ENCODE peak calls at places on chromosome 21, in nine cellular contexts. One of them, this sample, is unnamed. For H3K4me1, the result is how much of the 10 kb centered on the place peaks cover.

GRCh38 chr21:35375115-35375514 is 326.0 kb upstream of the RUNX1 start:
- DNase-seq in colonic mucosa: no peak
- DNase-seq in mucosa of descending colon: no peak
- DNase-seq in lower lobe of right lung: no peak
- DNase-seq in heart right ventricle: no peak
- DNase-seq in SJSA1: no peak
- DNase-seq in A549: no peak
- DNase-seq in body of pancreas: no peak
- DNase-seq in endothelial cell of umbilical vein: peak
- DNase-seq in this sample: no peak

GRCh38 chr21:34582506-34583150 is 32.3 kb downstream of the RCAN1 start:
- DNase-seq in colonic mucosa: peak
- DNase-seq in mucosa of descending colon: no peak
- DNase-seq in lower lobe of right lung: no peak
- DNase-seq in heart right ventricle: peak
- DNase-seq in SJSA1: peak
- DNase-seq in A549: peak
- DNase-seq in body of pancreas: no peak
- DNase-seq in endothelial cell of umbilical vein: peak
- DNase-seq in this sample: no peak

GRCh38 chr21:33419538-33420123 is 16.4 kb downstream of the IFNGR2 start:
- DNase-seq in colonic mucosa: no peak
- DNase-seq in mucosa of descending colon: no peak
- DNase-seq in lower lobe of right lung: peak
- DNase-seq in heart right ventricle: no peak
- DNase-seq in SJSA1: no peak
- DNase-seq in A549: peak
- DNase-seq in body of pancreas: no peak
- DNase-seq in endothelial cell of umbilical vein: peak
- DNase-seq in this sample: no peak

GRCh38 chr21:46605759-46606426 is 1.0 kb upstream of the S100B start:
- DNase-seq in colonic mucosa: no peak
- DNase-seq in mucosa of descending colon: peak
- DNase-seq in lower lobe of right lung: peak
- DNase-seq in heart right ventricle: peak
- DNase-seq in SJSA1: no peak
- DNase-seq in A549: no peak
- DNase-seq in body of pancreas: peak
- DNase-seq in endothelial cell of umbilical vein: no peak
- DNase-seq in this sample: no peak

GRCh38 chr21:38525454-38525853 is 27.2 kb upstream of the ERG start:
- DNase-seq in colonic mucosa: no peak
- DNase-seq in mucosa of descending colon: no peak
- DNase-seq in lower lobe of right lung: no peak
- DNase-seq in heart right ventricle: no peak
- DNase-seq in SJSA1: no peak
- DNase-seq in A549: no peak
- DNase-seq in body of pancreas: no peak
- DNase-seq in endothelial cell of umbilical vein: no peak
- DNase-seq in this sample: no peak

GRCh38 chr21:46168659-46169386 is 13.4 kb upstream of the FTCD start:
- DNase-seq in colonic mucosa: peak
- DNase-seq in mucosa of descending colon: no peak
- DNase-seq in lower lobe of right lung: no peak
- DNase-seq in heart right ventricle: no peak
- DNase-seq in SJSA1: no peak
- DNase-seq in A549: no peak
- DNase-seq in body of pancreas: no peak
- DNase-seq in endothelial cell of umbilical vein: no peak
- DNase-seq in this sample: no peak

GRCh38 chr21:18970941-18971340 is 567.4 kb upstream of the TMPRSS15 start:
- DNase-seq in colonic mucosa: no peak
- DNase-seq in mucosa of descending colon: no peak
- DNase-seq in lower lobe of right lung: no peak
- DNase-seq in heart right ventricle: no peak
- DNase-seq in SJSA1: no peak
- DNase-seq in A549: no peak
- DNase-seq in body of pancreas: no peak
- DNase-seq in endothelial cell of umbilical vein: no peak
- DNase-seq in this sample: no peak

GRCh38 chr21:38683222-38683621 is 122.5 kb upstream of the ETS2 start:
- DNase-seq in colonic mucosa: no peak
- DNase-seq in mucosa of descending colon: no peak
- DNase-seq in lower lobe of right lung: no peak
- DNase-seq in heart right ventricle: no peak
- DNase-seq in SJSA1: no peak
- DNase-seq in A549: no peak
- DNase-seq in body of pancreas: no peak
- DNase-seq in endothelial cell of umbilical vein: no peak
- DNase-seq in this sample: no peak

GRCh38 chr21:25963186-25963585 is 207.4 kb downstream of the APP start:
- DNase-seq in colonic mucosa: peak
- DNase-seq in mucosa of descending colon: no peak
- DNase-seq in lower lobe of right lung: no peak
- DNase-seq in heart right ventricle: no peak
- DNase-seq in SJSA1: peak
- DNase-seq in A549: peak
- DNase-seq in body of pancreas: peak
- DNase-seq in endothelial cell of umbilical vein: peak
- DNase-seq in this sample: no peak

GRCh38 chr21:14383596-14384210 is 757 bp upstream of the HSPA13 start:
- DNase-seq in colonic mucosa: no peak
- DNase-seq in mucosa of descending colon: no peak
- DNase-seq in lower lobe of right lung: no peak
- DNase-seq in heart right ventricle: no peak
- DNase-seq in SJSA1: no peak
- DNase-seq in A549: peak
- DNase-seq in body of pancreas: no peak
- DNase-seq in endothelial cell of umbilical vein: no peak
- DNase-seq in this sample: peak

DNA sequence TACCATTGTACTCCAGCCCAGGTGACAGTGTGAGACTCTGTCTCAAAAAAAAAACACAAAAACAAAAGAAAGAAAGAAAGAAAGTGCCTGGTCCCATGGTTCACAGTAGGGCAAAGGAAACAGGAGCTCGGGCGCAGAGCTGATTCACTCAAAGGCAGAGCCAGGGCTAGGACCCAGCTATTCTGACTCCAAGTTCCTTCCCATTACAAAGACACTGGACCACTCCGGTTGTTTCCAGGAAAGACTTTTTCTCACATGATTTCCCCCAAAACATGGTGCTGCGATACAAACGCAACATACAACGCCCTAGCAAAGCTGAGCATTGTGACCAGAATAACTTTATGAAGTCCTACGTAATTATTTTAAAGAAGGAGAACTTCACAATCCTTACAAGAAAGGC is 10.7 kb downstream of the ABCG1 start:
- DNase-seq in colonic mucosa: no peak
- DNase-seq in mucosa of descending colon: no peak
- DNase-seq in lower lobe of right lung: peak
- DNase-seq in heart right ventricle: no peak
- DNase-seq in SJSA1: no peak
- DNase-seq in A549: no peak
- DNase-seq in body of pancreas: no peak
- DNase-seq in endothelial cell of umbilical vein: peak
- DNase-seq in this sample: no peak
- H3K4me1 ChIP-seq in colonic mucosa: under half
- H3K4me1 ChIP-seq in mucosa of descending colon: half or more
- H3K4me1 ChIP-seq in lower lobe of right lung: half or more
- H3K4me1 ChIP-seq in heart right ventricle: half or more
- H3K4me1 ChIP-seq in SJSA1: under half
- H3K4me1 ChIP-seq in A549: under half
- H3K4me1 ChIP-seq in body of pancreas: under half
- H3K4me1 ChIP-seq in endothelial cell of umbilical vein: under half
- H3K4me1 ChIP-seq in this sample: under half

GRCh38 chr21:44869860-44870747 is 3.4 kb downstream of the PTTG1IP start:
- DNase-seq in colonic mucosa: no peak
- DNase-seq in mucosa of descending colon: no peak
- DNase-seq in lower lobe of right lung: no peak
- DNase-seq in heart right ventricle: peak
- DNase-seq in SJSA1: peak
- DNase-seq in A549: peak
- DNase-seq in body of pancreas: peak
- DNase-seq in endothelial cell of umbilical vein: peak
- DNase-seq in this sample: peak
- H3K4me1 ChIP-seq in colonic mucosa: under half
- H3K4me1 ChIP-seq in mucosa of descending colon: under half
- H3K4me1 ChIP-seq in lower lobe of right lung: half or more
- H3K4me1 ChIP-seq in heart right ventricle: half or more
- H3K4me1 ChIP-seq in SJSA1: half or more
- H3K4me1 ChIP-seq in A549: half or more
- H3K4me1 ChIP-seq in body of pancreas: half or more
- H3K4me1 ChIP-seq in endothelial cell of umbilical vein: half or more
- H3K4me1 ChIP-seq in this sample: half or more

DNA sequence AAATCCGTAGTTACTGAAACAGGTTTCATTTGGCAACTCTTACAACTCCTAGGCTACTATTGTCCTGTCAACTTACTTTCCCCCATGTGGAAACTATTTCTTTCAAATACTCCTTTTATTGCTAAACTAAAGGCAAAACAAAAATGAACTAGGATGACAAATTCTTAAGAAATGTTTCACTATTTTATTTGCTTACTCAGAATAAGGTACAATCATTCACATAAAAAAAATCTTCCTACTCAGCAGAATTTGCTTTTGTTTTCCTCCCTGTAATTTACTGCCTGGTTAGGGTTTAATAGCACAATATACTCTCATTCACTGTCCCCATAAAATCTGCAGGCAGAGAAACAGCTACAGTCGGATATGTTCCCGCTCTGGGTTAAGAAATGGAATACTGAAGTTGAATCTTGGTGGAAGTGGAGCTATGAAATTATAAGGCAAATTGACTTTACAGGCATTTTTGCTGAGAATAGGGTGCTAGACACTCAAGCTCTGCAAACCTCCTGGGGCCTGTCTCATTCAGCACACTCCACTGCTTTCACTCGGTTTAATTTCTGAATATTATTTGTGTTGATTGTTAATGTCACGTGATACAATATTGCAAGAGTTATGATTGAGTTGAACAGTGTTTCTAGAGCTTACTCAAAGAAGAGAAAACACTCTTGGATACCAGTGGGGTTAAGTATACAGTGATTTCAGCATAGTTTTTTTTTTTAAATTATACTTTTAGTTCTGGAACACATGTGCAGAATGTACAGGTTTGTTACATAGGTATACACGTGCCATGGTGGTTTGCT is 49.9 kb downstream of the C21orf91 start:
- DNase-seq in colonic mucosa: no peak
- DNase-seq in mucosa of descending colon: no peak
- DNase-seq in lower lobe of right lung: no peak
- DNase-seq in heart right ventricle: no peak
- DNase-seq in SJSA1: peak
- DNase-seq in A549: no peak
- DNase-seq in body of pancreas: no peak
- DNase-seq in endothelial cell of umbilical vein: no peak
- DNase-seq in this sample: no peak
- H3K4me1 ChIP-seq in colonic mucosa: under half
- H3K4me1 ChIP-seq in mucosa of descending colon: under half
- H3K4me1 ChIP-seq in lower lobe of right lung: under half
- H3K4me1 ChIP-seq in heart right ventricle: under half
- H3K4me1 ChIP-seq in SJSA1: under half
- H3K4me1 ChIP-seq in A549: under half
- H3K4me1 ChIP-seq in body of pancreas: under half
- H3K4me1 ChIP-seq in endothelial cell of umbilical vein: under half
- H3K4me1 ChIP-seq in this sample: under half

GRCh38 chr21:29306920-29307319 is 8.2 kb downstream of the BACH1 start:
- DNase-seq in colonic mucosa: no peak
- DNase-seq in mucosa of descending colon: no peak
- DNase-seq in lower lobe of right lung: no peak
- DNase-seq in heart right ventricle: no peak
- DNase-seq in SJSA1: no peak
- DNase-seq in A549: no peak
- DNase-seq in body of pancreas: no peak
- DNase-seq in endothelial cell of umbilical vein: no peak
- DNase-seq in this sample: no peak
- H3K4me1 ChIP-seq in colonic mucosa: under half
- H3K4me1 ChIP-seq in mucosa of descending colon: under half
- H3K4me1 ChIP-seq in lower lobe of right lung: half or more
- H3K4me1 ChIP-seq in heart right ventricle: under half
- H3K4me1 ChIP-seq in SJSA1: half or more
- H3K4me1 ChIP-seq in A549: under half
- H3K4me1 ChIP-seq in body of pancreas: half or more
- H3K4me1 ChIP-seq in endothelial cell of umbilical vein: under half
- H3K4me1 ChIP-seq in this sample: half or more

DNA sequence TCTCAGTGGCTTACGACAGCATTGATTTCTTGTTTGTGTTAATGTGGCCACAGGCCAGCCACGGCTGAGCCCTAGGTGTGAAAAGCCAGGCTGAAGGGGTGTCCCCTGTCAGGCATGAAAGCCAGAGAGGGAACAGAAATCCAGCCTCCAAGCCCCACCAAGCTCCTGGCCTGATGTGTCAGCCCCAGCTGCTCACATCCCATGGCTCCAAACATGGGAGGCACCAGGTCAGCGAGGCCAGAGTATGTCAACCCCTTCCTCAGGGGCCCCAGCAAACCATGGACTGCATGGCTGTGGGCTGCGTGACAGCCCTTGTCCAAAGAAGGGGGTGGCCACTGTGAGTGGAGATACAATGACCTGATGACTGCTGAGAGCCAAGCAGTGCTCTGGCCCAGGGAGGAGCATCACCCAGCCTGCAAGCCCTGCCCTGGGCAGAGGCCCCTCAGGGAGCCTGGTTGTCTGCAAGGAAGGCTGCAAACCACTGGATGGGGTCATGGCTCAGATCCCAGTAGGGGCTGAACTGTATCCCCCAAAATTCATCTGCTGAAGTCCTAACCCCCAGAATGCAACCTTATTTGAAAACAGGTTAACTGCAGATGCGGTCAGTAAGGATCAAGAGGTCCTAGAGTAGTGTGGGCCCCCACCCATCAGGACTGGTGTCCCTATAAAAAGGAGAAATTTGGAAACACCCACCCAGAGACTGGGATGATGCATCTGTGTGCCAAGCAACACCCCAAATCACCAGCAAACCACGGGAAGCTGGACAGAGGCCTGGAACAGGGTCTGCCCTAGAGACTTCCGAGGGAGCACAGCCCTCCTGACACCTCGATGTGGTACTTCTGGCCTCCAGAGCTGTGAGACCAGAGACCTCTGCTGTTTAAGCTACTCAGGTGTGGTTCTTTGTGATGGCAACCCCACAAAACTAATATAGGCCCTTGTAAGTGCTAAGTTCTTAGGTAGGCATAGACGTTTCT is 3.3 kb upstream of the MX2 start:
- DNase-seq in colonic mucosa: no peak
- DNase-seq in mucosa of descending colon: peak
- DNase-seq in lower lobe of right lung: no peak
- DNase-seq in heart right ventricle: no peak
- DNase-seq in SJSA1: no peak
- DNase-seq in A549: no peak
- DNase-seq in body of pancreas: no peak
- DNase-seq in endothelial cell of umbilical vein: no peak
- DNase-seq in this sample: no peak
- H3K4me1 ChIP-seq in colonic mucosa: under half
- H3K4me1 ChIP-seq in mucosa of descending colon: under half
- H3K4me1 ChIP-seq in lower lobe of right lung: under half
- H3K4me1 ChIP-seq in heart right ventricle: under half
- H3K4me1 ChIP-seq in SJSA1: under half
- H3K4me1 ChIP-seq in A549: under half
- H3K4me1 ChIP-seq in body of pancreas: under half
- H3K4me1 ChIP-seq in endothelial cell of umbilical vein: under half
- H3K4me1 ChIP-seq in this sample: under half